ENCODE peak calls at places on chromosomes 3 and 15, in four cellular contexts. L is K562, D is GM12878, Q is H1. O is an unnamed sample.

GRCh38 chr3:12439161-12439560 is 45.1 kb upstream of the TSEN2 start:
- DNase-seq in L (no peak), D (no peak), Q (no peak), O (no peak)

GRCh38 chr3:144142151-144142855 is 170.7 kb downstream of the DIPK2A start:
- DNase-seq in Q (no peak), D (no peak), L (no peak), O (no peak)

GRCh38 chr3:165185707-165186327 is 10.4 kb downstream of the SLITRK3 start:
- DNase-seq in L (peak; percentile 48), Q (peak; percentile 53), D (peak; percentile 0), O (peak; percentile 67)

GRCh38 chr15:75578206-75578947 is 738 bp downstream of the PTPN9 start:
- DNase-seq in D (no peak), Q (peak; percentile 63), L (peak; percentile 71), O (no peak)

GRCh38 chr15:65050270-65050669 is 5.1 kb downstream of the SLC51B start:
- DNase-seq in L (no peak), Q (no peak), D (no peak), O (no peak)

GRCh38 chr3:136938334-136938733 is 19.4 kb upstream of the IL20RB start:
- DNase-seq in D (no peak), L (no peak), Q (no peak), O (no peak)

GRCh38 chr15:40943764-40944365 is 9.4 kb upstream of the CHAC1 start:
- DNase-seq in L (no peak), Q (no peak), D (no peak), O (no peak)

GRCh38 chr3:18124501-18124900 is 300.6 kb downstream of the SATB1 start:
- DNase-seq in L (no peak), D (no peak), Q (no peak), O (peak; percentile 26)

GRCh38 chr15:34161329-34161953 is 48.5 kb downstream of the KATNBL1 start:
- DNase-seq in Q (no peak), L (no peak), D (no peak), O (peak; percentile 26)

GRCh38 chr3:129449279-129450115 is 9.5 kb downstream of the IFT122 start:
- DNase-seq in L (no peak), D (no peak), Q (no peak), O (no peak)

GRCh38 chr15:101242160-101242998 is 9.5 kb downstream of the CHSY1 start:
- DNase-seq in D (peak; percentile 74), L (no peak), Q (no peak), O (no peak)

GRCh38 chr15:29731865-29732264 is 90.4 kb downstream of the TJP1 start:
- DNase-seq in Q (no peak), D (no peak), L (no peak), O (no peak)

GRCh38 chr3:178112134-178112533 is 424.1 kb upstream of the KCNMB2 start:
- DNase-seq in Q (no peak), D (no peak), L (no peak), O (no peak)

GRCh38 chr3:148902173-148902791 is 37.2 kb downstream of the CPA3 start:
- DNase-seq in D (no peak), L (no peak), Q (no peak), O (no peak)

GRCh38 chr15:101618861-101619614 is 33.1 kb downstream of the TM2D3 start:
- DNase-seq in D (no peak), Q (no peak), L (no peak), O (no peak)

GRCh38 chr15:94375997-94376396 is 144.6 kb downstream of the MCTP2 start:
- DNase-seq in Q (no peak), L (no peak), D (no peak), O (no peak)

GRCh38 chr15:75718326-75718725 is 5.7 kb upstream of the CSPG4 start:
- DNase-seq in L (no peak), Q (no peak), D (no peak), O (no peak)

GRCh38 chr15:29268706-29269484 is 727 bp downstream of the NSMCE3 start:
- DNase-seq in D (peak; percentile 7), L (peak; percentile 35), Q (peak; percentile 77), O (no peak)

GRCh38 chr3:188284455-188285212 is 130.7 kb downstream of the LPP start:
- DNase-seq in Q (no peak), D (no peak), L (no peak), O (no peak)

GRCh38 chr3:71099997-71100719 is 483.4 kb downstream of the FOXP1 start:
- DNase-seq in D (no peak), Q (no peak), L (no peak), O (no peak)

GRCh38 chr3:133643611-133644010 is 18.1 kb downstream of the TOPBP1 start:
- DNase-seq in D (no peak), Q (no peak), L (no peak), O (no peak)

GRCh38 chr3:170531054-170531453 is 54.8 kb downstream of the SLC7A14 start:
- DNase-seq in D (no peak), L (no peak), Q (no peak), O (no peak)

DNA sequence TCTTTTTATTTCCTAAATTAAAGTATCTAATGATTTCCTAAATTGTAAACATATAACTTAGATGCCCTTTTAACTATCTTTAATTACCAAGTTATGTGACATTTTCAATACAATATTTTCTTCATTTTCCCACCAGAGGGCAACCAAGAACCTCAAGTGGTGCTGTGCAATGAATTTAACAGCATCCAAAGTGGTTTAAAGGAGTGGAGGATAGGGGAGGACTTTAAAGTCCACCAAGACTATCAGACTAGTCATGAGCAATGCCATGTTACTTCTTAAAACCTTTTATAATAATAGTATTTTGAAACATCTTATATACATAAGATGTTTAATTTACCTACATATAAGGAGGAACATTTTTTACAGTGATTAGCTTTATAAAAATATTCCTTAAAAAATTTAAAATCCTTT is 74.4 kb downstream of the DLG1 start:
- DNase-seq in L (peak; percentile 60), D (peak; percentile 19), Q (no peak), O (peak; percentile 32)
- TF ChIP-seq EGR1 in L (no peak), D (no peak), Q (no peak), O (no peak)

GRCh38 chr3:73072634-73073033 is 11.2 kb downstream of the EBLN2 start:
- DNase-seq in L (peak; percentile 11), Q (no peak), D (no peak), O (no peak)
- TF ChIP-seq EGR1 in L (no peak), Q (no peak), D (no peak), O (no peak)

GRCh38 chr3:160697628-160698382 is 20.8 kb downstream of the ARL14 start:
- DNase-seq in Q (no peak), D (no peak), L (no peak), O (no peak)
- TF ChIP-seq EGR1 in Q (no peak), D (no peak), L (no peak), O (no peak)

GRCh38 chr15:69304176-69304533 is 5.4 kb downstream of the PAQR5 start:
- DNase-seq in Q (no peak), D (no peak), L (no peak), O (peak; percentile 35)
- TF ChIP-seq EGR1 in Q (no peak), D (no peak), L (no peak), O (no peak)

GRCh38 chr15:48090666-48091065 is 30.1 kb upstream of the SLC24A5 start:
- DNase-seq in D (no peak), Q (no peak), L (no peak), O (no peak)
- TF ChIP-seq EGR1 in D (no peak), Q (no peak), L (no peak), O (no peak)

O was measured in HCT116.